ENCODE peak calls at places on chromosomes 12 and 14, in ten cellular contexts. J, M, C, H, D, T, G, S, N and I are unnamed samples.

GRCh38 chr12:91763654-91764439 is 381.8 kb downstream of the BTG1 start:
- DNase-seq in D (no peak), T (no peak), N (no peak), G (no peak), H (no peak), J (no peak), C (no peak), S (peak; percentile 34), M (no peak), I (no peak)

GRCh38 chr12:116244001-116244400 is 33.5 kb downstream of the MED13L start:
- DNase-seq in D (peak; percentile 74), S (no peak), J (no peak), G (no peak), N (no peak), H (no peak), T (peak; percentile 32), M (peak; percentile 15), C (peak; percentile 56), I (no peak)

GRCh38 chr12:57851552-57852186 is 5.1 kb upstream of the CTDSP2 start:
- DNase-seq in C (no peak), D (no peak), H (no peak), J (no peak), T (no peak), N (no peak), M (no peak), S (no peak), G (no peak), I (no peak)

GRCh38 chr12:119686355-119686754 is 18.4 kb downstream of the PRKAB1 start:
- DNase-seq in G (no peak), C (no peak), M (no peak), T (no peak), H (no peak), D (no peak), N (no peak), S (no peak), J (no peak), I (no peak)

GRCh38 chr12:49051777-49052438 is 8.7 kb downstream of the KMT2D start:
- DNase-seq in M (no peak), J (no peak), H (no peak), S (no peak), N (no peak), D (no peak), G (no peak), C (no peak), T (no peak), I (no peak)

GRCh38 chr14:72683787-72684186 is 210.1 kb downstream of the DPF3 start:
- DNase-seq in H (no peak), J (no peak), N (no peak), G (no peak), S (no peak), D (peak; percentile 53), C (no peak), T (no peak), M (no peak), I (no peak)

GRCh38 chr12:54000105-54000773 is at the start of gene HOXC9:
- DNase-seq in T (peak; percentile 46), C (no peak), M (no peak), N (no peak), S (no peak), J (no peak), G (no peak), H (no peak), D (no peak), I (no peak)

GRCh38 chr14:46108228-46108627 is 543.4 kb downstream of the RPL10L start:
- DNase-seq in H (no peak), T (no peak), J (no peak), M (no peak), S (no peak), C (no peak), G (no peak), D (no peak), N (no peak), I (no peak)

GRCh38 chr14:39097159-39097558 is 5.9 kb downstream of the SEC23A start:
- DNase-seq in S (no peak), T (peak; percentile 81), D (peak; percentile 72), J (no peak), N (no peak), G (no peak), H (no peak), M (peak; percentile 25), C (no peak), I (no peak)

GRCh38 chr12:68631177-68631576 is 20.5 kb downstream of the RAP1B start:
- DNase-seq in S (no peak), J (no peak), D (peak; percentile 22), T (no peak), H (no peak), N (no peak), G (no peak), M (no peak), C (no peak), I (no peak)

GRCh38 chr12:93379432-93380308 is 1.9 kb downstream of the NUDT4 start:
- DNase-seq in D (peak; percentile 14), G (no peak), N (no peak), J (no peak), M (no peak), H (no peak), T (peak; percentile 27), C (peak; percentile 14), S (no peak), I (no peak)

GRCh38 chr14:100149789-100150611 is 9.4 kb downstream of the DEGS2 start:
- DNase-seq in T (no peak), N (no peak), G (no peak), S (no peak), J (no peak), H (no peak), C (no peak), D (no peak), M (no peak), I (peak; percentile 66)

GRCh38 chr12:75850751-75851462 is 180.7 kb downstream of the PHLDA1 start:
- DNase-seq in J (no peak), H (no peak), C (no peak), S (no peak), T (peak; percentile 89), N (peak; percentile 7), G (no peak), M (peak; percentile 38), D (peak; percentile 84), I (no peak)

GRCh38 chr12:12244341-12244740 is 22.5 kb downstream of the LRP6 start:
- DNase-seq in J (no peak), T (no peak), S (no peak), H (no peak), C (no peak), M (no peak), D (no peak), N (no peak), G (no peak), I (no peak)
- H3K4me3 ChIP-seq in J (no peak overlapping the region), T (no peak overlapping the region), S (no peak overlapping the region), H (no peak overlapping the region), C (no peak overlapping the region), M (no peak overlapping the region), D (no peak overlapping the region), N (no peak overlapping the region), G (no peak overlapping the region), I (no peak overlapping the region)

DNA sequence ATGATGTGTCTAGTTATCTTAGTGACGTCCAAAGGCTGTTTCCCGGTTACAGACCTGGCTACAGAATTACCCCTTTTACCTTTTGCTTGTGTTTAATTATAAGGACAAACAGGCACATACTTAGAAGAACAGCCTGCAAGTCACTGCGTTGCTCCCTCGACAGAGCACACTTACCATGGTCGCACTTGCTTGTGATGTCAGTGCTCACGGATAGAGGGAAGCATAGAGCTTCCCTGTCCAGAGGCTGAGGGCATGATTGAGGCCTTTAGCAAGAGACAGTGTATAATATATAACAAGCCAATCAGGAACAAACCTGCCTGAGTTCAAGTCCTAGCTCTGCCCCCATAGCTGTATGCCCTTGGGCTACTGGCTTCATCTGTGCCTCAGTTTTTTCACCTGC is 73.2 kb upstream of the SCN8A start:
- DNase-seq in S (no peak), H (peak; percentile 46), N (no peak), M (no peak), C (no peak), G (no peak), T (no peak), D (no peak), J (no peak), I (no peak)
- TF ChIP-seq CTCF in S (no peak), H (peak; percentile 47), N (no peak), M (no peak), C (no peak), G (no peak), T (no peak), D (no peak), J (no peak), I (no peak)

DNA sequence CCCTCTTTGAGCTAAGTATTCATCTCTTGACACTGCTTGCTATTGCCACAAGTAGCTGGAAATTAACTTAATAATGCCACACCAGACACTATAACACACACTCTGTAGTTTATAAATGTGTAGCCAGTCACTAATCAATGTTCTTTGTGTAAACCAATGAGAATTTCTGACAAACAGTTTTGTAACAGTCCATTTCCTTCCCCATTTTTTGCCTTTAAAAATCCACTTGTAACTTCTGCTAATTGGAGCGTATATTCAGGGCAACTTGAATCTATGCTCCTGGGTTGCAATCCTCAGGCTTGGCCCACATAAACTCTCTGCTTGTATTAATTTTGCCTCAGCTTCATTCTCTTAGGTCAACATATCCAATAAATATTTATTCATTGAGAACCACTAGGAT is 125.0 kb upstream of the DHRS4 start:
- DNase-seq in T (no peak), M (no peak), D (no peak), G (no peak), N (no peak), J (no peak), H (no peak), C (peak; percentile 45), S (no peak), I (no peak)
- H3K27ac ChIP-seq in T (no peak overlapping the region), M (no peak overlapping the region), D (no peak overlapping the region), G (no peak overlapping the region), N (peak overlapping the region; percentile 85), J (no peak overlapping the region), H (no peak overlapping the region), C (no peak overlapping the region), S (no peak overlapping the region), I (no peak overlapping the region)

DNA sequence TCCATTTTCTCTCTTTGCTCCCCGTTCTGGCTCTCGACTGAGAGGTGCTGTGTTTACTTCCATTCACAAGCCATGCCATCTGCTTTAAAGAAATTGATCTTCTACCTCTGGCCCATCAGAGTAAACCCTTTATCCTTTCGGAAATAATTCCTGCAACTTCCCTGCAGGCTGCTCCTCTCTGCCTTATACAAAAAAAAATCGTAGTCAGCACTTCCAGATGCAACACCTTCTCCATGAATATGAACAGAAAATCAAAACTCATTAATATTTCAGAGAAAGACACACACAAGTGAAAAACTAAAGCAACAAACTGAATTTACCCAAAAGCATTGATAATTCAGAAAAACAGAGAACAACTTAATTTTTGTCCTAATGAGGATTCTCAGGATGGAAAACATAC is 127.6 kb upstream of the FSCB start:
- DNase-seq in N (no peak), D (no peak), S (no peak), J (no peak), G (no peak), M (no peak), C (no peak), T (no peak), H (no peak), I (no peak)
- H3K4me3 ChIP-seq in N (no peak overlapping the region), D (no peak overlapping the region), S (no peak overlapping the region), J (no peak overlapping the region), G (no peak overlapping the region), M (no peak overlapping the region), C (no peak overlapping the region), T (no peak overlapping the region), H (no peak overlapping the region), I (no peak overlapping the region)